ENCODE peak calls at places on chromosomes 16 and 17, in four cellular contexts. J is RWPE1, W is astrocyte, Q is WTC11. E is an unnamed sample.

GRCh38 chr17:77124192-77124908 is 16.4 kb upstream of the SEC14L1 start:
- DNase-seq in J (peak), W (peak), Q (no peak), E (peak)

GRCh38 chr17:17537311-17538099 is 41.3 kb upstream of the RASD1 start:
- DNase-seq in J (no peak), W (no peak), Q (no peak), E (no peak)

GRCh38 chr17:17732892-17733670 is 51.8 kb downstream of the RAI1 start:
- DNase-seq in J (no peak), W (peak), Q (no peak), E (no peak)

GRCh38 chr16:46691720-46692119 is 2.3 kb downstream of the ORC6 start:
- DNase-seq in J (no peak), W (no peak), Q (no peak), E (no peak)

GRCh38 chr17:76678330-76678729 is 32.4 kb downstream of the MXRA7 start:
- DNase-seq in J (no peak), W (no peak), Q (no peak), E (no peak)

GRCh38 chr16:57976331-57976796 is 5.4 kb upstream of the CNGB1 start:
- DNase-seq in J (peak), W (peak), Q (no peak), E (no peak)

GRCh38 chr16:29302976-29303375 is 103.5 kb downstream of the NPIPB11 start:
- DNase-seq in J (no peak), W (no peak), Q (no peak), E (no peak)

GRCh38 chr17:2937331-2938003 is 125.9 kb downstream of the OR1D5 start:
- DNase-seq in J (no peak), W (no peak), Q (no peak), E (no peak)

GRCh38 chr16:383326-384020 is 1.7 kb upstream of the PGAP6 start:
- DNase-seq in J (no peak), W (no peak), Q (peak), E (no peak)

GRCh38 chr16:49474741-49475140 is 101.1 kb downstream of the C16orf78 start:
- DNase-seq in J (no peak), W (no peak), Q (peak), E (no peak)

GRCh38 chr16:2013527-2013926 is 3.9 kb upstream of the ZNF598 start:
- DNase-seq in J (no peak), W (no peak), Q (no peak), E (no peak)

GRCh38 chr16:75248142-75248535 is 3.3 kb downstream of the BCAR1 start:
- DNase-seq in J (no peak), W (no peak), Q (no peak), E (no peak)

GRCh38 chr17:1515640-1516402 is 591 bp downstream of the INPP5K start:
- DNase-seq in J (peak), W (peak), Q (peak), E (peak)

GRCh38 chr17:6639651-6640535 is 618 bp downstream of the KIAA0753 start:
- DNase-seq in J (peak), W (peak), Q (peak), E (peak)

GRCh38 chr17:70172921-70173320 is 3.6 kb downstream of the KCNJ2 start:
- DNase-seq in J (no peak), W (peak), Q (no peak), E (no peak)

GRCh38 chr16:50067290-50067853 is 1.6 kb downstream of the HEATR3 start:
- DNase-seq in J (peak), W (peak), Q (no peak), E (peak)

GRCh38 chr17:27207073-27207511 is 86.8 kb upstream of the WSB1 start:
- DNase-seq in J (peak), W (peak), Q (no peak), E (no peak)

GRCh38 chr17:27209316-27209715 is 84.6 kb upstream of the WSB1 start:
- DNase-seq in J (no peak), W (no peak), Q (no peak), E (no peak)

GRCh38 chr17:27203241-27203640 is 90.7 kb upstream of the WSB1 start:
- DNase-seq in J (no peak), W (no peak), Q (no peak), E (no peak)

GRCh38 chr17:27200476-27200875 is 93.4 kb upstream of the WSB1 start:
- DNase-seq in J (no peak), W (no peak), Q (no peak), E (no peak)

DNA sequence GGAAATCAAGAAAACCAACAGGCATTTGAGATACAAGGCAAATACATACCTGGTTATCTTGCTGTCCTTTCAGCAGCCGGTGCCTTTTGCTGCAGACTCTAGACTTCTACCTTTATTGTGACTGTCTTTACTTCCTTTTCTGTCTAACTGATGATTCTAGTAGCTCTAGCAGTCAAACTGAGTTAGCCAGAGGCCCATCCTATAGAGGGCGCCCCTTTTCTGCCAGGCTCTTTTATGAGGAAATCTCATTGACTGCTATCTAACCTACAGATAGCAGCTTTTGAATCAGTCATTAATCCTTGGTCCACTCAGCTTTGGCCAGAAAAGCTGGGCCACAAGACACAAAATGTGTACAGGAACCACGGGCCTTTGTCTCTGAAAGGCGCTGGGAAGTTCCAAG is 87.5 kb upstream of the WSB1 start:
- DNase-seq in J (no peak), W (no peak), Q (peak), E (no peak)
- TF ChIP-seq CTCF in J (no peak), W (no peak), Q (no peak), E (no peak)

GRCh38 chr17:31434404-31435050 is 43.1 kb downstream of the RAB11FIP4 start:
- DNase-seq in J (no peak), W (no peak), Q (no peak), E (no peak)
- TF ChIP-seq CTCF in J (no peak), W (no peak), Q (no peak), E (no peak)

GRCh38 chr16:3780570-3780969 is 63.2 kb upstream of the TRAP1 start:
- DNase-seq in J (peak), W (no peak), Q (no peak), E (no peak)
- TF ChIP-seq CTCF in J (peak), W (no peak), Q (no peak), E (no peak)

GRCh38 chr17:8991514-8992285 is 26.2 kb upstream of the PIK3R5 start:
- DNase-seq in J (peak), W (peak), Q (peak), E (peak)
- TF ChIP-seq CTCF in J (peak), W (peak), Q (peak), E (peak)

GRCh38 chr17:81298991-81299733 is 4.1 kb upstream of the SLC38A10 start:
- DNase-seq in J (no peak), W (no peak), Q (no peak), E (no peak)

GRCh38 chr17:81299846-81300585 is 4.9 kb upstream of the SLC38A10 start:
- DNase-seq in J (no peak), W (no peak), Q (no peak), E (no peak)

GRCh38 chr17:81302324-81302723 is 7.2 kb upstream of the SLC38A10 start:
- DNase-seq in J (no peak), W (no peak), Q (no peak), E (no peak)

GRCh38 chr17:81301195-81302144 is 6.4 kb upstream of the SLC38A10 start:
- DNase-seq in J (peak), W (no peak), Q (no peak), E (no peak)

GRCh38 chr17:81300586-81301155 is 5.6 kb upstream of the SLC38A10 start:
- DNase-seq in J (no peak), W (no peak), Q (no peak), E (no peak)
- TF ChIP-seq CTCF in J (no peak), W (no peak), Q (no peak), E (no peak)

DNA sequence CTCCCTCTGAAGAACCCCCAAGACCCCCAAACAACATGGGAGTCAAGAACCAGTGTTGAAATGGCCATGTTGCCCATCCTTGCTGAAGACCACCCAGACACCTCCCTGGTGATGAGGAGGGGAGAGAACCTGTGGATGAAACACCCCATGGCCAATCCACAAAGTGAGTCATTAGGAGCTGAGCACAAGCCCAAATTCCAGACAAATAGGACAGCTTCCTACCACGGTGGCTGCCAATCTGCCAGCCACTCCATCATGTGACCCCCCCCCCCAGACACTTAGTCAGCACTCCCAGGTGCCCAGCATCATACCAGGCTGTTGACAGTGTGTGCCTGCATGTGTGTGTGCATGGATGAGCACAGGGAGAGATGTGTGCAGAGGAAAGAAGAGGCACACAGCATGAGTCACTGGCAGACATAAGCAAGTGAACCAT is 26.4 kb upstream of the RPL38 start:
- DNase-seq in J (peak), W (peak), Q (no peak), E (no peak)
- TF ChIP-seq CTCF in J (peak), W (no peak), Q (no peak), E (peak)

DNA sequence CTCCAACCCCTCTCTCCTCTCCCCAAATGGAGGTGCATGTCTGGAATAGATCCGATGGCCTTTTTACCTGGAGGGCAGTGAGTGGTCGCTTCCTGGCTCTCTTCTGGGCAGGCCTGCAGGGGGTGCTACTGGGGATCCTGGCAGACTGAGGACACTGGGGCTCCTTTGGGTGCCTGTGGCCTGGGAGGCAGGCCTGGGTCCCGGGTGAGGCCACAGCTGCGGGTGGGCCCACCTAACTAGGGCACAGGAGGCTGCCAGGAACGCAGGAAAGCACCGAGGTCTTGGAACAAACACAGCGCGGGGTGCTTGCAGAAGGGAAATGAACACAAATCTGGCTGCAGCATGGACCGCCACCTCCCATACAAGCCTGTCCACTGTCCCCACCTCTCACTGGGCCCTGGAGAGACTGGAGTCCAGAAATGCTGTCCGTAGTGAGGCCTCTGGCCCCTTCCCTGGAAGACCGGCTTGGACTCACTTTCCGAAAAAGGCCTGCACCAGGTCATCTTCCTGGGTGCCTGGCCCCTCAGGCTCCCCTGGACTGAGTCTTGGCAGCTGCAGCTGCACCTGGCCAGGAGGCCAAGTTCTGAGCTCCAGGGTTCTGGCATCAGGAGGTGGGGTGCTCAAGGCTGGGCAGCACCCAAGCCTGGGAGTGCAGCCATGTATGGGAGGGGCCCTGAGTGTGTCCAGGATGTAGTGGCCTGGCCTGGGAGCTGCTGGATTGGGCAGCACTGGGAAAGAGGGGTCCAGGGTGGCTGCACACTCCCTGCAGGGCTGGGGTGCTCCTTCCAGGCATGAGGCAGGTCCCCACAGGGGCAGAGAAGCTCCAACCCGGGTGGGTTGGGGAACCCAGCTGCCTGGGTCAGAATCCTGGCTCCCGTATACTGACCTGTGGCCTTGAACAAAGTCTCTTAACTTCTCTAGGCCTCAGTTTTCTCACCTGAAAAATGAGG is 195.1 kb downstream of the IRF8 start:
- DNase-seq in J (no peak), W (no peak), Q (no peak), E (no peak)
- TF ChIP-seq CTCF in J (no peak), W (no peak), Q (no peak), E (no peak)